ENCODE peak calls at places on chromosome 20, in six cellular contexts. T, Q, H, D, K and F are unnamed samples.

GRCh38 chr20:17579369-17580039 is 9.6 kb downstream of the DSTN start:
- DNase-seq in T (no peak), Q (no peak), H (no peak), D (no peak), K (no peak), F (no peak)

GRCh38 chr20:37223053-37223452 is 38.6 kb downstream of the GHRH start:
- DNase-seq in T (no peak), Q (no peak), H (no peak), D (no peak), K (peak), F (no peak)

GRCh38 chr20:18024606-18025127 is 33.0 kb downstream of the OVOL2 start:
- DNase-seq in T (no peak), Q (no peak), H (no peak), D (no peak), K (no peak), F (no peak)

GRCh38 chr20:32634041-32634805 is 39.5 kb downstream of the C20orf203 start:
- DNase-seq in T (no peak), Q (no peak), H (no peak), D (no peak), K (peak), F (no peak)

GRCh38 chr20:22339091-22339881 is 245.1 kb downstream of the FOXA2 start:
- DNase-seq in T (peak), Q (no peak), H (peak), D (peak), K (peak), F (peak)

GRCh38 chr20:48823960-48824497 is 3.8 kb downstream of the PREX1 start:
- DNase-seq in T (no peak), Q (peak), H (no peak), D (no peak), K (no peak), F (no peak)

GRCh38 chr20:21156266-21156665 is 30.4 kb downstream of the KIZ start:
- DNase-seq in T (no peak), Q (no peak), H (no peak), D (no peak), K (no peak), F (no peak)

GRCh38 chr20:51985013-51985415 is 182.7 kb upstream of the SALL4 start:
- DNase-seq in T (peak), Q (no peak), H (peak), D (peak), K (no peak), F (peak)

GRCh38 chr20:58128635-58129625 is 99.5 kb downstream of the ANKRD60 start:
- DNase-seq in T (no peak), Q (no peak), H (no peak), D (no peak), K (no peak), F (no peak)

GRCh38 chr20:6718660-6719059 is 48.8 kb upstream of the BMP2 start:
- DNase-seq in T (no peak), Q (no peak), H (no peak), D (no peak), K (no peak), F (no peak)

GRCh38 chr20:3420211-3420707 is 12.8 kb upstream of the DNAAF9 start:
- DNase-seq in T (no peak), Q (peak), H (no peak), D (no peak), K (no peak), F (no peak)

GRCh38 chr20:36116813-36117441 is 37.6 kb upstream of the EPB41L1 start:
- DNase-seq in T (no peak), Q (no peak), H (no peak), D (no peak), K (no peak), F (no peak)

GRCh38 chr20:40606237-40606636 is 82.8 kb downstream of the MAFB start:
- DNase-seq in T (no peak), Q (no peak), H (no peak), D (no peak), K (no peak), F (no peak)

GRCh38 chr20:10573273-10573950 is 100.4 kb downstream of the JAG1 start:
- DNase-seq in T (no peak), Q (no peak), H (no peak), D (no peak), K (no peak), F (no peak)

GRCh38 chr20:5658897-5659296 is 91.3 kb upstream of the SHLD1 start:
- DNase-seq in T (peak), Q (no peak), H (no peak), D (no peak), K (no peak), F (no peak)

GRCh38 chr20:23187759-23188158 is 101.6 kb upstream of the CD93 start:
- DNase-seq in T (no peak), Q (no peak), H (no peak), D (no peak), K (no peak), F (no peak)

GRCh38 chr20:11807070-11807741 is 110.5 kb upstream of the BTBD3 start:
- DNase-seq in T (no peak), Q (no peak), H (no peak), D (no peak), K (no peak), F (no peak)

GRCh38 chr20:17765584-17765983 is 65.8 kb downstream of the BANF2 start:
- DNase-seq in T (no peak), Q (no peak), H (no peak), D (no peak), K (no peak), F (no peak)

GRCh38 chr20:10239954-10240353 is 21.3 kb downstream of the SNAP25 start:
- DNase-seq in T (peak), Q (no peak), H (no peak), D (no peak), K (no peak), F (no peak)

GRCh38 chr20:2197166-2197565 is 95.5 kb downstream of the STK35 start:
- DNase-seq in T (no peak), Q (no peak), H (no peak), D (no peak), K (no peak), F (no peak)

GRCh38 chr20:48025661-48026060 is 240.4 kb upstream of the SULF2 start:
- DNase-seq in T (no peak), Q (no peak), H (no peak), D (no peak), K (no peak), F (no peak)

GRCh38 chr20:52497731-52498130 is 306.2 kb upstream of the ZFP64 start:
- DNase-seq in T (no peak), Q (no peak), H (no peak), D (no peak), K (no peak), F (no peak)

GRCh38 chr20:431012-431904 is 23.2 kb downstream of the RBCK1 start:
- DNase-seq in T (peak), Q (no peak), H (peak), D (peak), K (peak), F (peak)

GRCh38 chr20:56628873-56629463 is at the start of gene TFAP2C:
- DNase-seq in T (no peak), Q (no peak), H (peak), D (peak), K (peak), F (no peak)

GRCh38 chr20:6651016-6651415 is 116.5 kb upstream of the BMP2 start:
- DNase-seq in T (no peak), Q (no peak), H (no peak), D (no peak), K (no peak), F (peak)

GRCh38 chr20:31606928-31607639 is 2.0 kb downstream of the ID1 start:
- DNase-seq in T (peak), Q (no peak), H (peak), D (peak), K (peak), F (no peak)

GRCh38 chr20:38377039-38377715 is 30.9 kb downstream of the LBP start:
- DNase-seq in T (no peak), Q (no peak), H (no peak), D (no peak), K (no peak), F (no peak)

GRCh38 chr20:32674362-32674789 is 635 bp upstream of the C20orf203 start:
- DNase-seq in T (peak), Q (no peak), H (peak), D (peak), K (peak), F (peak)

GRCh38 chr20:2066461-2067122 is 35.0 kb upstream of the STK35 start:
- DNase-seq in T (peak), Q (no peak), H (no peak), D (no peak), K (no peak), F (no peak)

GRCh38 chr20:51131806-51132205 is 108.9 kb upstream of the KCNG1 start:
- DNase-seq in T (no peak), Q (no peak), H (no peak), D (no peak), K (no peak), F (no peak)

GRCh38 chr20:51565741-51566140 is 23.2 kb upstream of the NFATC2 start:
- DNase-seq in T (no peak), Q (no peak), H (no peak), D (no peak), K (no peak), F (no peak)

GRCh38 chr20:8581451-8582183 is 449.6 kb downstream of the PLCB1 start:
- DNase-seq in T (no peak), Q (no peak), H (no peak), D (no peak), K (no peak), F (no peak)

GRCh38 chr20:8573686-8574085 is 441.6 kb downstream of the PLCB1 start:
- DNase-seq in T (no peak), Q (no peak), H (no peak), D (no peak), K (no peak), F (no peak)

GRCh38 chr20:8579060-8579459 is 447.0 kb downstream of the PLCB1 start:
- DNase-seq in T (no peak), Q (no peak), H (no peak), D (no peak), K (no peak), F (no peak)

GRCh38 chr20:8583209-8584106 is 451.4 kb downstream of the PLCB1 start:
- DNase-seq in T (peak), Q (no peak), H (no peak), D (no peak), K (no peak), F (no peak)

DNA sequence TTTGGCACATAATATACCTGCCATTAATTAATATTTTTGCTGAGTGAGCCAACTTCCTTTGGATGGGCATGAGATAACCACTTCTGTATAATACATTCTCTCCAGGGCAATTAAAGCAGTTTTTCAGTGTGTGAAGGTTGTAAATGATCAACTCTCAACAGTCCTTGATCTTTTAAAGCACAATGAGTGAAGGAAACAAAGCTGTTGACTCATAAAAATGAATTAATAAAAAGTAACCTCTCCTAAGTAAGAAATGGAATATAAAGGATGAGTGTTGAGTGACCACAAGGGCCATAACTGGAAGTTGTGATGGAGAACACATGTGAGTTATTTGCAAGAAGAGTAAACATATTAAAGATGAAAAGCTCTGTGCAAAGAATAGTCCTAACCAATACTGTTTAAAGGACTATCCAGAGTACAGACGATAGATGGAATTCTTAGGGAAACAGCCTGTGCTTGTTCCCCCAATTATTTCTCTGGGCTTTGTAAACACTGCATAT is 446.2 kb downstream of the PLCB1 start:
- DNase-seq in T (no peak), Q (no peak), H (no peak), D (no peak), K (no peak), F (no peak)
- TF ChIP-seq SIN3A in T (no peak), Q (no peak), H (no peak), D (no peak), K (no peak), F (no peak)

GRCh38 chr20:62209850-62210495 is 10.1 kb downstream of the HRH3 start:
- DNase-seq in T (no peak), Q (no peak), H (no peak), D (peak), K (no peak), F (no peak)

GRCh38 chr20:62208061-62208804 is 11.8 kb downstream of the HRH3 start:
- DNase-seq in T (no peak), Q (no peak), H (no peak), D (no peak), K (no peak), F (no peak)

GRCh38 chr20:62210496-62210855 is 9.6 kb downstream of the HRH3 start:
- DNase-seq in T (no peak), Q (no peak), H (no peak), D (peak), K (no peak), F (no peak)

GRCh38 chr20:62211216-62211615 is 8.9 kb downstream of the HRH3 start:
- DNase-seq in T (no peak), Q (no peak), H (no peak), D (no peak), K (no peak), F (no peak)

GRCh38 chr20:62208805-62209755 is 11.0 kb downstream of the HRH3 start:
- DNase-seq in T (peak), Q (no peak), H (no peak), D (peak), K (peak), F (no peak)
- TF ChIP-seq REST in T (no peak), Q (no peak), H (no peak), D (no peak), K (no peak), F (no peak)

DNA sequence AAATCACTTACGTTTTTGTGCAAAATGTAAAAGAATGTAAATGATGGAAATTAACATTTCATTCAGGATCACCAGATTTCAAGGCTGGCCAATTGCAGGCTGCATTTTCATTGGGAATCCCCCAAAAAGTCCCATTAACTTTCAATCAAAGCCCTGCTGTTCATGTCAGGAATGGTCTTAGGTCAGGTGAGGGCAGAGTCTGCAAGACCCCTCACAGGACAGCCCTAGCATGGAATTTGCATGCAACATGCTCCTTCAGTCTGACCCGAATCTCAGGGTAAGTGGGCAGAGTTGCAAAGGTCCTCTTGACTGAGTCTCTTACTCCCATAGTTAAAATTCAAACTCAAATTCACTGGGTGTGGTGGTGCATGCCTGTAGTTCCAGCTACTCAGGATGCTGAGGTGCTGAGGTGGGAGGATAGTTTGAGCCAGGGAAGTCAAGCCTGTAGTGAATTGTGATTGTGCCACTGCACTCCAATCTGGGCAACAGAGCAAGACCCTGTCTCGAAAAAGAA is 45.6 kb upstream of the SYNDIG1 start:
- DNase-seq in T (no peak), Q (no peak), H (no peak), D (no peak), K (no peak), F (no peak)
- H3K4me3 ChIP-seq in T (no peak), Q (no peak), H (no peak), D (no peak), K (no peak), F (no peak)

GRCh38 chr20:34941224-34941623 is 14.4 kb downstream of the GSS start:
- DNase-seq in T (no peak), Q (no peak), H (no peak), D (no peak), K (no peak), F (no peak)

GRCh38 chr20:34942301-34942700 is 13.3 kb downstream of the GSS start:
- DNase-seq in T (no peak), Q (no peak), H (no peak), D (no peak), K (no peak), F (no peak)

GRCh38 chr20:34946661-34947060 is 8.9 kb downstream of the GSS start:
- DNase-seq in T (peak), Q (no peak), H (no peak), D (no peak), K (no peak), F (no peak)

GRCh38 chr20:34945315-34946077 is 10.1 kb downstream of the GSS start:
- DNase-seq in T (no peak), Q (no peak), H (no peak), D (no peak), K (no peak), F (no peak)

DNA sequence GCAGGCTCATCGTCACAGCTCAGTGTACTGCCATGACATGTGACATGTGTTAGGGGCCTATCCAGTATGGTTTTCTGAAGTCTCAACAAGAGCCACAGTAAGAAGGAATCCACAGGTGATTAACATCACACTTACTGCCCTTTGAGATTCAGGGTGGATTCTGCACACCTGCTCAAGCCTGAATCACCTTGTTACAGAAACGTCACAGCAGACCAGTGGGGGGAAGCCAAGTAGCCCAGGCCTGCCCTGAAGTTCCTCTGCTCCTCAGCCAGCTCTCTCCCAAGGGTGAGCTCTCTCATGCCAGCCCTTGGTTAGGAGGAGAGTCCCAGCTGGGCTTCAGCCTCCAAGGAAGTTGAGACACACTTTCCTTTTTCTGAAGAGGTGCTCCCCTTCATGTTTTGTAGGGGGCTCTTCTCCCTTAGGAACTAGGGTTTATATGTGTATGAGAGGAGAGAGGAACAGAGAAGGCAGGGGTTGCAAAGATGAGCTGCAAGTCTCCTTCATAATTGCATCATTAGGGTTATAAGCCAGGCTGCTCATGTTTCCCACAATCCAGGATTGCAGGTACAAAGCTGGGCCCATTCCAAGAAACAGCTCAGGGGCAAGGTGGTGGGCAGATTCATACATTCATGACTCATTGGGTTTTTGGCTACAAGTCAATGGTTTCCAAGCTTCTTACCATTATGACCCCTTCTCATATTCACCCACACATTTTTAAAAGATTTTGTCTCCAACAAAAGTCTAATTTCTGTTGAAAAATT is 11.6 kb downstream of the GSS start:
- DNase-seq in T (no peak), Q (no peak), H (peak), D (no peak), K (no peak), F (no peak)
- TF ChIP-seq SIN3A in T (no peak), Q (no peak), H (no peak), D (no peak), K (no peak), F (no peak)

GRCh38 chr20:46588532-46589509 is 38.4 kb upstream of the OCSTAMP start:
- DNase-seq in T (no peak), Q (no peak), H (no peak), D (no peak), K (no peak), F (no peak)
- TF ChIP-seq REST in T (no peak), Q (no peak), H (no peak), D (no peak), K (no peak), F (no peak)

DNA sequence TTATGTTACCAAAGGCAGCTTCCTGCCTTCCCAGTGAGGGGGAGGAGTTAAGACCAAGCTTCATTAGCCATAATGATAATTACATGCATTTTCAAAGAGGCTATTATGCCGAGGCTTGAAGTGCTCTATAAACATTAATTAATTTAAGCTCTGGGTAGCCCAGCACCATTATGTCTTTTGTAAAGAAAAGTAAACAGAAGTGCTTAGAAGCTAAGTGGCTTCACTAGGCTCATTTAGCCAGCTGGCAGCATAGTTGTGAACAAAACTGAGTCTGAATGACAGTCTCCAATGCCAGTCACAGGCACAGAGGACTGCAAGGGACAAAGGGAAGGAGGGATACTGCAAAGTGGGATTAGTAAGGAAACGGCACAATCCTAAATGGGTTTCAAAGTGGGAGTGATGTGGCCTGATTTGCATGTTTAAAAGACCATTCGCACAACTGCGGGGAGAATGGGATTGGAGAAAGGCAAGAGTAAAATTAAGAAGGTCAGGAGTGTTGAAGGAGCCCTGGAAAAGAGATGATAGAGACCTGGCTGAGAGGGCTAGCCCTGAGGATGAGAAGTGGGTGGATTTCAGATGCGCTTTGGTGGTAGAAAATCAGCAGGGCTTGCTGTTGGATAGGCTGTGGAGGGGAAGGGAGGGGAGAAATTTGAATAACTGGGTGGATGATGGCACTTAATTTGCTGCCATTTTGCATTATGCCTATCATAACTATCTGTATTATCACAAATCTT is 20.1 kb upstream of the ISM1 start:
- DNase-seq in T (no peak), Q (no peak), H (no peak), D (no peak), K (no peak), F (no peak)
- H3K4me3 ChIP-seq in T (no peak), Q (no peak), H (no peak), D (no peak), K (no peak), F (no peak)

GRCh38 chr20:63060057-63060991 is 53.6 kb upstream of the BHLHE23 start:
- DNase-seq in T (no peak), Q (no peak), H (no peak), D (peak), K (no peak), F (no peak)
- TF ChIP-seq SIN3A in T (no peak), Q (no peak), H (no peak), D (no peak), K (no peak), F (no peak)